ENCODE peak calls at places on chromosome 2, in five cellular contexts. Z is GM12865; Y is DMS53; W is foreskin melanocyte; B is activated CD8-positive, alpha-beta memory T cell treated with anti-CD3 and anti-CD28 coated beads, Interleukin-2, amount 50 U/mL, for 48 hours. U is an unnamed sample.

GRCh38 chr2:231318954-231319353 is 76.6 kb upstream of the B3GNT7 start:
- DNase-seq in Z (no peak), Y (no peak), W (no peak), B (no peak), U (no peak)

GRCh38 chr2:127024769-127025356 is 82.1 kb downstream of the BIN1 start:
- DNase-seq in Z (no peak), Y (peak), W (peak), B (no peak), U (no peak)

GRCh38 chr2:109365131-109365530 is 236.1 kb downstream of the SH3RF3 start:
- DNase-seq in Z (no peak), Y (no peak), W (no peak), B (peak), U (no peak)

GRCh38 chr2:63050186-63050915 is at the start of gene OTX1:
- DNase-seq in Z (peak), Y (peak), W (no peak), B (peak), U (peak)

GRCh38 chr2:231245253-231246094 is 47.0 kb downstream of the ARMC9 start:
- DNase-seq in Z (peak), Y (peak), W (no peak), B (no peak), U (peak)

GRCh38 chr2:27152796-27153464 is 4.1 kb downstream of the TCF23 start:
- DNase-seq in Z (no peak), Y (peak), W (no peak), B (no peak), U (peak)

GRCh38 chr2:241895732-241896641 is 26.5 kb downstream of the RTP5 start:
- DNase-seq in Z (no peak), Y (no peak), W (no peak), B (peak), U (no peak)

GRCh38 chr2:61689526-61689925 is 151.4 kb upstream of the XPO1 start:
- DNase-seq in Z (no peak), Y (no peak), W (no peak), B (no peak), U (no peak)

GRCh38 chr2:120287183-120288015 is 34.7 kb downstream of the RALB start:
- DNase-seq in Z (peak), Y (peak), W (peak), B (no peak), U (no peak)

GRCh38 chr2:216098687-216099334 is 10.3 kb upstream of the XRCC5 start:
- DNase-seq in Z (no peak), Y (no peak), W (no peak), B (no peak), U (no peak)

GRCh38 chr2:134625311-134625710 is 93.5 kb downstream of the TMEM163 start:
- DNase-seq in Z (no peak), Y (no peak), W (no peak), B (no peak), U (no peak)

GRCh38 chr2:169838743-169839489 is 11.7 kb downstream of the UBR3 start:
- DNase-seq in Z (no peak), Y (no peak), W (no peak), B (no peak), U (no peak)

GRCh38 chr2:231930601-231931281 is 4.5 kb upstream of the NPPC start:
- DNase-seq in Z (no peak), Y (no peak), W (no peak), B (no peak), U (no peak)

U was measured in RPMI8226.